ENCODE peak calls at places on chromosome 20, in five cellular contexts. K, J, H, V and O are unnamed samples.
A peak's percentile ranks its signal among the peaks of the same experiment; 100 is the strongest.

GRCh38 chr20:2749343-2749950 is 51.0 kb downstream of the CPXM1 start:
- DNase-seq in K (no peak), J (no peak), H (no peak), V (no peak), O (no peak)

GRCh38 chr20:12177657-12178293 is 260.1 kb downstream of the BTBD3 start:
- DNase-seq in K (no peak), J (no peak), H (peak; percentile 13), V (no peak), O (no peak)

GRCh38 chr20:401682-402495 is 6.2 kb upstream of the RBCK1 start:
- DNase-seq in K (no peak), J (no peak), H (peak; percentile 100), V (no peak), O (peak; percentile 94)

GRCh38 chr20:50304883-50305635 is 114.4 kb downstream of the CEBPB start:
- DNase-seq in K (no peak), J (no peak), H (peak; percentile 92), V (no peak), O (no peak)

GRCh38 chr20:38890497-38890818 is 35.8 kb upstream of the FAM83D start:
- DNase-seq in K (no peak), J (no peak), H (no peak), V (no peak), O (no peak)

GRCh38 chr20:1403624-1404023 is 10.8 kb upstream of the FKBP1A start:
- DNase-seq in K (no peak), J (no peak), H (no peak), V (no peak), O (no peak)

GRCh38 chr20:36925234-36925633 is 26.3 kb downstream of the SAMHD1 start:
- DNase-seq in K (no peak), J (no peak), H (no peak), V (no peak), O (no peak)

GRCh38 chr20:59939879-59940128 is 301 bp downstream of the PPP1R3D start:
- DNase-seq in K (no peak), J (peak; percentile 27), H (no peak), V (no peak), O (no peak)

GRCh38 chr20:17615645-17616479 is 46.0 kb downstream of the DSTN start:
- DNase-seq in K (no peak), J (no peak), H (no peak), V (no peak), O (no peak)

GRCh38 chr20:35887393-35888064 is 66.8 kb downstream of the SCAND1 start:
- DNase-seq in K (no peak), J (no peak), H (no peak), V (no peak), O (no peak)

GRCh38 chr20:48771542-48771941 is 56.3 kb downstream of the PREX1 start:
- DNase-seq in K (no peak), J (peak; percentile 47), H (no peak), V (no peak), O (no peak)

GRCh38 chr20:45229264-45230056 is 8.3 kb downstream of the SEMG2 start:
- DNase-seq in K (no peak), J (peak; percentile 60), H (peak; percentile 26), V (peak; percentile 21), O (peak; percentile 60)

GRCh38 chr20:22827916-22828315 is 207.2 kb upstream of the SSTR4 start:
- DNase-seq in K (no peak), J (no peak), H (no peak), V (no peak), O (no peak)

GRCh38 chr20:51758978-51759544 is 9.1 kb downstream of the ATP9A start:
- DNase-seq in K (no peak), J (no peak), H (peak; percentile 87), V (no peak), O (no peak)

GRCh38 chr20:36241678-36242077 is 5.4 kb downstream of the AAR2 start:
- DNase-seq in K (no peak), J (no peak), H (no peak), V (no peak), O (no peak)

GRCh38 chr20:21808863-21809664 is 103.6 kb downstream of the PAX1 start:
- DNase-seq in K (no peak), J (peak; percentile 72), H (peak; percentile 31), V (peak; percentile 27), O (no peak)

GRCh38 chr20:49471397-49471796 is 11.1 kb downstream of the KCNB1 start:
- DNase-seq in K (no peak), J (no peak), H (no peak), V (no peak), O (no peak)

GRCh38 chr20:37522258-37523011 is 1.4 kb downstream of the NNAT start:
- DNase-seq in K (no peak), J (no peak), H (no peak), V (no peak), O (no peak)

DNA sequence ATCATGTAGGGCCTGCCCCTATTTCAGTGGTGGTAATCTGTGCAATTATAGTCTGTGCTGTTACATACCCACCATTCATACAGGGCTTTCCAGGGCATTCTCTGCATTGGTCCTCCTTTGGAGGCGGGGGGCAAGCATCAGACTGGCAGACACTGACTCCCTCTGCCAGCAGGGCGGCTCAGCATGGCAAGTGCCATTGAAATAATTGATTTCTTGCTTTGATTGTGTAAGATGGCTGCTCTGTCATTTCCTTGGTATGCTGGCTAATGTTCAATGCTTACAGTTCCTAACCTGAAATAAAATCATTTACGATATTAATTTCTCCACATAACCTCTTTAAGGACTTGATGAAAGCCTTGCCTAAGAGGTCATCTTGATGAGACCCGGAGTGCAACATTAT is 387.1 kb downstream of the CDH4 start:
- DNase-seq in K (no peak), J (no peak), H (no peak), V (no peak), O (no peak)
- TF ChIP-seq POLR2AphosphoS5 in K (no peak), J (no peak), H (no peak), V (no peak), O (no peak)

GRCh38 chr20:42902519-42902908 is 287.2 kb downstream of the PTPRT start:
- DNase-seq in K (no peak), J (no peak), H (no peak), V (no peak), O (no peak)
- H3K4me2 ChIP-seq in K (no peak overlapping the region), J (no peak overlapping the region), H (peak overlapping the region; percentile 2), V (no peak overlapping the region), O (no peak overlapping the region)

DNA sequence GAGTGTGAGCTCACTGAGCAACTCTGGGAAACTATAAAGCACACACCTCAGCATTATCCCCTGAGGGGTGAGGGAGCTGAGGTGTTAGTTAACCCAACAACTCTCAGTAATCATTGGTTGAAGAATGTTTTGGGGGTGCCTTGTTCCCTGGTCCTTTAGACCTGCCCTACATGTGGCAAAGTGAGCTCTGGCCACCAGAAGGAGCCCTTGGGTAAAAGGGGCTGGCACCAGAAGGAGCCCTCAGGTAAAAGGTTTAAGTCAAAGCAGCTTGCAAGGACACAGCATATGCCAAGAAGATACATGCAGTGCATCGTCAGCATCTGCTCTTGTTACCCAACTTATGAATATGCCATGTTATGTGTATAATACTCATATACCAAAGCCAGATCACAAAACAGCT is 1081.7 kb downstream of the KIF16B start:
- DNase-seq in K (no peak), J (no peak), H (no peak), V (peak; percentile 10), O (no peak)
- TF ChIP-seq SP1 in K (no peak), J (no peak), H (no peak), V (no peak), O (no peak)

DNA sequence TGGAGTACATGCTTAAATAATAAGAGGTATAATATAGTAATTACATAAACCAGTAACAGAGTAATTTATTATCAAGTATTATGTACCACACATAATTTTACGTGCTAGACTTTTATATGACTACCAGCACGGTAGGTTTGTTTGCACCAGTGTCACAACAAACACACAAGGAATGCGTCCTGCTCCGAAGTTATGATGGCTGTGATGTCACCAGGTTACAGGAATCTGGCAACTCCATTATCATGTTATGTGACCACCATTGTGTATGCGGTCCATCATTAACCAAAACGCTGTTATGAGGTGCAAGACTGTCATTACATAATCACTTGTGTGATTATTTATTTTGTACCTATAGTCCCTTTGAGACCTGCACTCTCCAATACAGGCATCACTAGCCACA is 235.2 kb upstream of the PMEPA1 start:
- DNase-seq in K (no peak), J (no peak), H (no peak), V (no peak), O (no peak)
- TF ChIP-seq POLR2AphosphoS5 in K (no peak), J (no peak), H (no peak), V (no peak), O (no peak)

GRCh38 chr20:5270608-5271007 is 46.1 kb downstream of the PROKR2 start:
- DNase-seq in K (no peak), J (no peak), H (no peak), V (peak; percentile 41), O (no peak)
- H3K4me2 ChIP-seq in K (no peak overlapping the region), J (no peak overlapping the region), H (no peak overlapping the region), V (peak overlapping the region; percentile 32), O (no peak overlapping the region)

DNA sequence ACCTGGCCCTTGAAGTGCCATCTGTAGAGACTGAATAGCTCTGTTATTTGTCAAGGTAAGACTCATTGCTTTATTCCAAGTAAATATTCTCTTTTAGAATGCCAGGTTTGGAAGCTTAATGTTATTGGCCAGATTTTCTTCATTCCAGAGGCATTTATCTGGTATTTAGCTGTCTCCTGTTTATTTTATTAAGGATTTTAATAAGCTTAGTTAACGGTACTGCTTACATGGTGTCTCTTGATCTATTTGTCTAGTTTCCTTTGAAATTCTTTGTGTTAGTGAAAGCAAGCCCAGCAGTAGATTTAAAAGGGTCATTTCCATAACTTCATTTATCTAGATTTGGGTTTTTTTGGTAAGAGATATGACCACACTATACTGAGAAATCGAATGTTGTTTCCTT is 7.7 kb downstream of the RALY start:
- DNase-seq in K (no peak), J (no peak), H (no peak), V (no peak), O (no peak)
- TF ChIP-seq SP1 in K (no peak), J (no peak), H (no peak), V (no peak), O (no peak)

DNA sequence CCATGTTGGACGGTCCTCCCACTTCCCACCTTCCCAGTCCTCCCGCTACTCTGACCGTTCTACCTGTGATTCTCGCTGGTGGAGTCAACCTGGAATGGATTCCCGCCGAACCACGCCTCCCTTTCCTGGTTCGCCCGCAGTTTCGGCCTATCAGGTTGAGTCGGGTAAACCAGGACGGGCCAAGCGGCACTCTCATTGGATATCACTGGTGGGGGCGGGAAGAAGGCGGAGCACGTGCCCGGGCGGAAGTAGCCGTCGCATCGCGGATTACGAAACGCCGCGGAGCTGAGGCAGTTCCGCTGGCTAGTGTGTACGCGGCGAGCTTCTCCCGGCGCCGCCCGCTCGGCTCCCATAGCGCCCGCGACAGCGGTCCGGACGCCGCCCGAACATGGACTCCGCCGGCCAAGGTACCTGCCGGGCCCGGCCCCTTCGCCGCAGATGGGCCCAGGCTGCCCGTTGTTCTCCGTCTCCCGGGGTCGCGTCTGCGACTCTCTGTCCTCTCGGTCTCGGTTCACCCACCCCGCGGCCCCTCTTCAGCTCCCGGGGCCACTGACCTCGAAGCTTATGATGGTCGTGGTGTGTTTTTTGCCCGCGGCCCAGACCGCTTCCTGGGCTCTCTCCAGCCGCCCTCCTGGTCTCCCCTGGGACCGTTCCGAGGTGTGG is at the start of gene TPD52L2:
- DNase-seq in K (peak; percentile 94), J (peak; percentile 99), H (peak; percentile 100), V (peak; percentile 98), O (peak; percentile 100)
- TF ChIP-seq POLR2AphosphoS5 in K (peak; percentile 91), J (peak; percentile 85), H (peak; percentile 98), V (peak; percentile 91), O (peak; percentile 91)